ENCODE peak calls at places on chromosomes 13 and 19, in nine cellular contexts. T is CD8-positive, alpha-beta T cell; S is transverse colon; B is T-helper 1 cell; R is SHP77; I is stimulated activated CD4-positive, alpha-beta T cell treated with anti-CD3 and anti-CD28 coated beads, TNF-alpha, amount 100 ng/mL, for 4 hours; U is heart left ventricle; Z is left colon; Q is AG09319. H is an unnamed sample.

GRCh38 chr13:75675421-75675820 is 39.3 kb downstream of the LMO7 start:
- DNase-seq in T (no peak), S (no peak), B (no peak), R (no peak), I (no peak), U (no peak), Z (no peak), Q (no peak), H (no peak)

GRCh38 chr13:109785141-109785891 is 1.1 kb downstream of the IRS2 start:
- DNase-seq in T (peak), S (peak), B (no peak), R (peak), I (no peak), U (peak), Z (peak), Q (no peak), H (peak)

GRCh38 chr19:54390942-54391577 is 24.2 kb upstream of the TTYH1 start:
- DNase-seq in T (peak), S (peak), B (peak), R (peak), I (peak), U (no peak), Z (peak), Q (peak), H (no peak)

GRCh38 chr19:11924886-11925583 is at the start of gene ZNF700:
- DNase-seq in T (peak), S (peak), B (peak), R (peak), I (peak), U (peak), Z (peak), Q (peak), H (peak)

GRCh38 chr19:52991484-52991883 is 22.2 kb upstream of the ERVV-1 start:
- DNase-seq in T (no peak), S (no peak), B (no peak), R (no peak), I (no peak), U (no peak), Z (no peak), Q (peak), H (no peak)

GRCh38 chr19:3361384-3362216 is 4.8 kb upstream of the NFIC start:
- DNase-seq in T (no peak), S (no peak), B (no peak), R (no peak), I (no peak), U (no peak), Z (no peak), Q (no peak), H (no peak)

GRCh38 chr13:31909889-31910551 is 121.6 kb upstream of the FRY start:
- DNase-seq in T (peak), S (peak), B (no peak), R (peak), I (peak), U (peak), Z (peak), Q (no peak), H (peak)

GRCh38 chr13:31943591-31943990 is 88.0 kb upstream of the FRY start:
- DNase-seq in T (no peak), S (no peak), B (no peak), R (no peak), I (no peak), U (no peak), Z (no peak), Q (no peak), H (no peak)

GRCh38 chr13:110422913-110423688 is 116.0 kb downstream of the COL4A2 start:
- DNase-seq in T (no peak), S (no peak), B (no peak), R (no peak), I (no peak), U (no peak), Z (no peak), Q (no peak), H (no peak)

GRCh38 chr13:98775844-98776598 is 23.5 kb upstream of the SLC15A1 start:
- DNase-seq in T (no peak), S (peak), B (no peak), R (no peak), I (no peak), U (no peak), Z (peak), Q (no peak), H (no peak)

GRCh38 chr13:45325806-45326205 is 15.2 kb downstream of the TPT1 start:
- DNase-seq in T (no peak), S (no peak), B (no peak), R (peak), I (no peak), U (peak), Z (no peak), Q (no peak), H (no peak)

GRCh38 chr13:44198826-44199225 is 174.8 kb upstream of the SERP2 start:
- DNase-seq in T (no peak), S (no peak), B (no peak), R (no peak), I (no peak), U (no peak), Z (no peak), Q (no peak), H (no peak)

GRCh38 chr13:20815469-20815868 is 41.7 kb upstream of the EEF1AKMT1 start:
- DNase-seq in T (no peak), S (no peak), B (no peak), R (no peak), I (no peak), U (no peak), Z (no peak), Q (no peak), H (no peak)

GRCh38 chr19:48987323-48987722 is 5.8 kb downstream of the GYS1 start:
- DNase-seq in T (no peak), S (no peak), B (no peak), R (no peak), I (no peak), U (no peak), Z (no peak), Q (no peak), H (no peak)